ENCODE peak calls at places on chromosomes 12 and 14, in eight cellular contexts. B is amniotic stem cell; Y is GM04504; Q is pancreas; A is RWPE1; E is effector memory CD4-positive, alpha-beta T cell; K is pons; J is NCI-H446. W is an unnamed sample.

GRCh38 chr12:45879363-45879895 is 110.9 kb downstream of the SCAF11 start:
- DNase-seq in B (no peak), Y (no peak), Q (no peak), A (no peak), E (no peak), K (no peak), J (no peak), W (no peak)

GRCh38 chr14:72341686-72342085 is 409.5 kb downstream of the RGS6 start:
- DNase-seq in B (no peak), Y (no peak), Q (no peak), A (no peak), E (no peak), K (no peak), J (no peak), W (no peak)

GRCh38 chr12:13534645-13535398 is 338.3 kb downstream of the EMP1 start:
- DNase-seq in B (peak; percentile 24), Y (peak; percentile 14), Q (peak; percentile 36), A (peak; percentile 13), E (no peak), K (peak; percentile 82), J (peak; percentile 80), W (peak; percentile 81)

GRCh38 chr14:99230271-99231141 is 41.5 kb downstream of the BCL11B start:
- DNase-seq in B (no peak), Y (no peak), Q (no peak), A (no peak), E (peak; percentile 85), K (no peak), J (no peak), W (no peak)

GRCh38 chr12:120079352-120080042 is 37.1 kb downstream of the RAB35 start:
- DNase-seq in B (no peak), Y (no peak), Q (peak; percentile 9), A (peak; percentile 80), E (no peak), K (no peak), J (no peak), W (no peak)

GRCh38 chr14:100072783-100073346 is 7.6 kb downstream of the EVL start:
- DNase-seq in B (no peak), Y (no peak), Q (no peak), A (no peak), E (peak; percentile 58), K (peak; percentile 46), J (no peak), W (no peak)

GRCh38 chr12:7060353-7060954 is at the start of gene C1S:
- DNase-seq in B (peak; percentile 94), Y (peak; percentile 98), Q (no peak), A (peak; percentile 88), E (no peak), K (peak; percentile 55), J (no peak), W (peak; percentile 81)

GRCh38 chr12:64825143-64826011 is 930 bp downstream of the TBC1D30 start:
- DNase-seq in B (no peak), Y (no peak), Q (peak; percentile 60), A (no peak), E (no peak), K (no peak), J (peak; percentile 33), W (no peak)

GRCh38 chr14:51750542-51750941 is 98.8 kb downstream of the FRMD6 start:
- DNase-seq in B (no peak), Y (no peak), Q (no peak), A (no peak), E (no peak), K (no peak), J (no peak), W (no peak)

GRCh38 chr14:100153560-100153959 is 5.9 kb downstream of the DEGS2 start:
- DNase-seq in B (no peak), Y (no peak), Q (no peak), A (no peak), E (no peak), K (no peak), J (no peak), W (no peak)

GRCh38 chr14:52060080-52060479 is 8.8 kb downstream of the NID2 start:
- DNase-seq in B (no peak), Y (no peak), Q (no peak), A (no peak), E (no peak), K (no peak), J (no peak), W (no peak)

GRCh38 chr14:52874389-52874788 is 76.5 kb downstream of the FERMT2 start:
- DNase-seq in B (no peak), Y (no peak), Q (no peak), A (no peak), E (no peak), K (no peak), J (no peak), W (no peak)

GRCh38 chr12:95681210-95681765 is 109.3 kb downstream of the NTN4 start:
- DNase-seq in B (no peak), Y (no peak), Q (no peak), A (no peak), E (no peak), K (no peak), J (peak; percentile 4), W (no peak)

GRCh38 chr14:62077676-62078261 is 315.5 kb downstream of the SNAPC1 start:
- DNase-seq in B (no peak), Y (no peak), Q (no peak), A (no peak), E (no peak), K (no peak), J (no peak), W (no peak)

GRCh38 chr12:74915718-74916117 is 293.9 kb downstream of the KCNC2 start:
- DNase-seq in B (no peak), Y (no peak), Q (no peak), A (no peak), E (no peak), K (no peak), J (no peak), W (no peak)

GRCh38 chr14:91363776-91364523 is 53.7 kb downstream of the CCDC88C start:
- DNase-seq in B (no peak), Y (no peak), Q (no peak), A (no peak), E (no peak), K (peak; percentile 22), J (no peak), W (no peak)

GRCh38 chr12:65894624-65895023 is 70.3 kb downstream of the HMGA2 start:
- DNase-seq in B (no peak), Y (no peak), Q (no peak), A (no peak), E (no peak), K (no peak), J (no peak), W (no peak)

GRCh38 chr12:6996040-6996441 is 22.2 kb downstream of the LPCAT3 start:
- DNase-seq in B (no peak), Y (peak; percentile 46), Q (no peak), A (no peak), E (no peak), K (no peak), J (no peak), W (no peak)

GRCh38 chr12:76311796-76312195 is 36.4 kb downstream of the BBS10 start:
- DNase-seq in B (no peak), Y (peak; percentile 24), Q (no peak), A (no peak), E (no peak), K (no peak), J (no peak), W (no peak)

GRCh38 chr12:34363050-34363673 is 340.9 kb downstream of the ALG10 start:
- DNase-seq in B (no peak), Y (no peak), Q (no peak), A (peak; percentile 8), E (no peak), K (no peak), J (no peak), W (no peak)

GRCh38 chr12:107448198-107448597 is 237.4 kb upstream of the PWP1 start:
- DNase-seq in B (no peak), Y (no peak), Q (no peak), A (no peak), E (no peak), K (no peak), J (no peak), W (no peak)

GRCh38 chr12:76878045-76878898 is 547 bp downstream of the CSRP2 start:
- DNase-seq in B (no peak), Y (no peak), Q (peak; percentile 66), A (peak; percentile 54), E (no peak), K (no peak), J (peak; percentile 54), W (no peak)

GRCh38 chr14:64762044-64763034 is 58.1 kb downstream of the PLEKHG3 start:
- DNase-seq in B (peak; percentile 55), Y (no peak), Q (peak; percentile 94), A (peak; percentile 87), E (peak; percentile 43), K (peak; percentile 59), J (peak; percentile 79), W (peak; percentile 86)

GRCh38 chr14:57823015-57823660 is 42.8 kb downstream of the SLC35F4 start:
- DNase-seq in B (no peak), Y (no peak), Q (no peak), A (peak; percentile 8), E (no peak), K (no peak), J (no peak), W (no peak)

GRCh38 chr12:52151859-52152783 is 39.7 kb downstream of the KRT80 start:
- DNase-seq in B (no peak), Y (no peak), Q (peak; percentile 92), A (peak; percentile 75), E (peak; percentile 72), K (peak; percentile 22), J (no peak), W (peak; percentile 70)

GRCh38 chr12:80216890-80217559 is 117.7 kb downstream of the OTOGL start:
- DNase-seq in B (no peak), Y (no peak), Q (no peak), A (no peak), E (no peak), K (no peak), J (peak; percentile 87), W (no peak)